ENCODE peak calls at places on chromosomes 5 and 9, in nine cellular contexts. B is right lobe of liver, R is BJ, C is uterus, I is A549, U is PC-3, N is foreskin fibroblast, E is upper lobe of right lung, P is epithelial cell of esophagus. H is an unnamed sample.

GRCh38 chr9:70817306-70817705 is 304.1 kb downstream of the TRPM3 start:
- DNase-seq in B (no peak), R (no peak), C (no peak), I (no peak), U (no peak), N (no peak), E (no peak), P (no peak), H (peak)

GRCh38 chr5:61587120-61587519 is 255.1 kb downstream of the ZSWIM6 start:
- DNase-seq in B (no peak), R (no peak), C (no peak), I (no peak), U (no peak), N (no peak), E (no peak), P (peak), H (no peak)

GRCh38 chr9:111034146-111034545 is 4.1 kb downstream of the LPAR1 start:
- DNase-seq in B (no peak), R (no peak), C (no peak), I (no peak), U (no peak), N (no peak), E (no peak), P (no peak), H (no peak)

GRCh38 chr5:4513381-4513780 is 626.7 kb upstream of the ADAMTS16 start:
- DNase-seq in B (no peak), R (no peak), C (no peak), I (no peak), U (peak), N (no peak), E (no peak), P (peak), H (no peak)

GRCh38 chr5:170628691-170629565 is 125.1 kb downstream of the KCNIP1 start:
- DNase-seq in B (no peak), R (no peak), C (no peak), I (no peak), U (no peak), N (no peak), E (no peak), P (no peak), H (no peak)

GRCh38 chr5:81349161-81349560 is 44.8 kb downstream of the ACOT12 start:
- DNase-seq in B (no peak), R (no peak), C (no peak), I (no peak), U (no peak), N (no peak), E (no peak), P (no peak), H (no peak)

GRCh38 chr5:159874308-159874707 is 42.0 kb upstream of the ADRA1B start:
- DNase-seq in B (no peak), R (no peak), C (no peak), I (peak), U (peak), N (peak), E (no peak), P (peak), H (no peak)

GRCh38 chr9:133694686-133695085 is 43.5 kb downstream of the SARDH start:
- DNase-seq in B (no peak), R (no peak), C (no peak), I (no peak), U (no peak), N (no peak), E (no peak), P (no peak), H (no peak)

GRCh38 chr9:111386386-111386785 is 56.4 kb upstream of the OR2K2 start:
- DNase-seq in B (no peak), R (no peak), C (no peak), I (no peak), U (peak), N (no peak), E (no peak), P (no peak), H (no peak)

GRCh38 chr5:179923422-179923821 is 15.7 kb upstream of the TBC1D9B start:
- DNase-seq in B (no peak), R (no peak), C (no peak), I (no peak), U (no peak), N (no peak), E (no peak), P (no peak), H (no peak)

GRCh38 chr5:135382131-135382530 is 16.9 kb downstream of the MACROH2A1 start:
- DNase-seq in B (no peak), R (no peak), C (no peak), I (no peak), U (no peak), N (no peak), E (no peak), P (no peak), H (no peak)

GRCh38 chr9:136773386-136774044 is 9.2 kb upstream of the LCN15 start:
- DNase-seq in B (no peak), R (no peak), C (no peak), I (peak), U (peak), N (no peak), E (peak), P (no peak), H (no peak)

GRCh38 chr9:96859461-96860198 is 5.3 kb upstream of the ZNF782 start:
- DNase-seq in B (no peak), R (no peak), C (no peak), I (no peak), U (peak), N (peak), E (no peak), P (peak), H (no peak)

GRCh38 chr9:20462410-20462809 is 159.9 kb downstream of the MLLT3 start:
- DNase-seq in B (no peak), R (no peak), C (no peak), I (no peak), U (no peak), N (no peak), E (no peak), P (no peak), H (no peak)

GRCh38 chr5:148730955-148731898 is 76.9 kb upstream of the HTR4 start:
- DNase-seq in B (peak), R (peak), C (peak), I (peak), U (peak), N (peak), E (no peak), P (peak), H (peak)

GRCh38 chr9:37295796-37296195 is 126.7 kb upstream of the GRHPR start:
- DNase-seq in B (no peak), R (no peak), C (no peak), I (peak), U (no peak), N (no peak), E (no peak), P (no peak), H (no peak)

GRCh38 chr5:134111741-134112647 is 2.5 kb upstream of the TCF7 start:
- DNase-seq in B (no peak), R (no peak), C (no peak), I (no peak), U (no peak), N (peak), E (no peak), P (peak), H (no peak)

GRCh38 chr5:72499090-72499489 is 8.1 kb downstream of the ZNF366 start:
- DNase-seq in B (no peak), R (no peak), C (no peak), I (no peak), U (no peak), N (no peak), E (no peak), P (no peak), H (no peak)

GRCh38 chr9:99185904-99186303 is 35.8 kb downstream of the ALG2 start:
- DNase-seq in B (no peak), R (no peak), C (no peak), I (no peak), U (no peak), N (no peak), E (no peak), P (no peak), H (no peak)

GRCh38 chr9:131276107-131276888 is at the start of gene FAM78A:
- DNase-seq in B (peak), R (no peak), C (no peak), I (no peak), U (no peak), N (peak), E (peak), P (no peak), H (no peak)

GRCh38 chr5:21646469-21646868 is 1206.7 kb downstream of the CDH12 start:
- DNase-seq in B (no peak), R (no peak), C (no peak), I (no peak), U (peak), N (no peak), E (no peak), P (peak), H (no peak)

GRCh38 chr5:174690256-174690655 is 34.1 kb upstream of the MSX2 start:
- DNase-seq in B (no peak), R (no peak), C (no peak), I (peak), U (peak), N (peak), E (no peak), P (no peak), H (no peak)

GRCh38 chr9:89606567-89607311 is 1.9 kb downstream of the GADD45G start:
- DNase-seq in B (peak), R (no peak), C (peak), I (no peak), U (peak), N (no peak), E (peak), P (no peak), H (no peak)

GRCh38 chr5:36422957-36423356 is 121.3 kb upstream of the RANBP3L start:
- DNase-seq in B (no peak), R (no peak), C (no peak), I (no peak), U (peak), N (no peak), E (no peak), P (peak), H (peak)

GRCh38 chr5:106254784-106255183 is 1416.0 kb downstream of the EFNA5 start:
- DNase-seq in B (no peak), R (no peak), C (no peak), I (no peak), U (no peak), N (no peak), E (no peak), P (no peak), H (no peak)

GRCh38 chr5:4250254-4250653 is 654.6 kb downstream of the IRX1 start:
- DNase-seq in B (no peak), R (no peak), C (no peak), I (no peak), U (no peak), N (no peak), E (no peak), P (peak), H (no peak)

GRCh38 chr9:124436320-124436719 is 13.9 kb upstream of the ADGRD2 start:
- DNase-seq in B (no peak), R (no peak), C (no peak), I (no peak), U (no peak), N (no peak), E (no peak), P (peak), H (no peak)
- H3K4me3 ChIP-seq in B (no peak), R (no peak), C (no peak), I (no peak), U (no peak), N (no peak), E (no peak), P (no peak), H (no peak)

GRCh38 chr9:68599826-68600225 is 59.1 kb upstream of the TMEM252 start:
- DNase-seq in B (no peak), R (no peak), C (no peak), I (no peak), U (no peak), N (no peak), E (no peak), P (no peak), H (no peak)

GRCh38 chr9:68595868-68596267 is 55.2 kb upstream of the TMEM252 start:
- DNase-seq in B (no peak), R (no peak), C (no peak), I (no peak), U (no peak), N (no peak), E (no peak), P (no peak), H (no peak)

GRCh38 chr9:68597362-68597997 is 56.8 kb upstream of the TMEM252 start:
- DNase-seq in B (no peak), R (no peak), C (no peak), I (no peak), U (no peak), N (no peak), E (no peak), P (no peak), H (no peak)
- TF ChIP-seq CTCF in B (no peak), R (no peak), C (no peak), I (no peak), U (no peak), N (no peak), E (no peak), P (no peak), H (no peak)

DNA sequence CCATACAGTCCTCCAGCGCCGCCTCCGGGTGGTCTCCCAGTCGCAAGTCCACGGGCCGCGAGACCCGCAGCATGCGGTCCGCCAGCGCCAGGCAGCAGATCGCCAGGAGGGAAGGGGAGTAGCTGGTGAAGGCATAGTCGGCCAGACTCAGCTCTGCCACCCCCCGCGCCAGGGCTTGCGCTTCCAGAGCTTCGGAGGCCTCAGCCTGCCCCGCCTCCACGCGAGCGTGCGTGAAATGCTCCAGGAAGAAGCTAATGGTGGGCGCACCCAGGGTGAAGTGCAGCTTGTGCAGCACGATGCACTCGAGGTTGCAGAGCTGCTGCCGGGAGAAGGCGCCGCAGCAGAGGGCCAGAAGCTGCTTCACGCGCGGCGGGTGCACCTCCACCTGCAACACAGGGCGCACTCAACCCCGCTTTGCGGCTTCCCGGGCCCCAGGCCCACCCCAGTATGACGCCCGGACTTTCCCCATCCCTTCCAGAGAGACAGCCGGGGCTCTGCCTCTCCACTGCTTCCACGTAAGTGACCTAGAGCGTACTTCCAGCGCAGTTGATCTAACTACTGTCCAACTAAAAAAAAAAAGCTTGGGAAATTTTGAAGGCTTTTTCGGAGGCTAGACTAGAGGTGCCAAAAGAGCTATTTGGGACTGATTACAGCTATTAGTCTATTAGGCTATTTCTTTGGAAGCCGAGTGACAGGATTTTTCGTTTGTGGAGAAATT is 1.8 kb downstream of the CCNO start:
- DNase-seq in B (no peak), R (no peak), C (no peak), I (no peak), U (no peak), N (no peak), E (no peak), P (peak), H (no peak)
- H3K4me3 ChIP-seq in B (peak), R (no peak), C (no peak), I (peak), U (peak), N (no peak), E (no peak), P (peak), H (peak)

DNA sequence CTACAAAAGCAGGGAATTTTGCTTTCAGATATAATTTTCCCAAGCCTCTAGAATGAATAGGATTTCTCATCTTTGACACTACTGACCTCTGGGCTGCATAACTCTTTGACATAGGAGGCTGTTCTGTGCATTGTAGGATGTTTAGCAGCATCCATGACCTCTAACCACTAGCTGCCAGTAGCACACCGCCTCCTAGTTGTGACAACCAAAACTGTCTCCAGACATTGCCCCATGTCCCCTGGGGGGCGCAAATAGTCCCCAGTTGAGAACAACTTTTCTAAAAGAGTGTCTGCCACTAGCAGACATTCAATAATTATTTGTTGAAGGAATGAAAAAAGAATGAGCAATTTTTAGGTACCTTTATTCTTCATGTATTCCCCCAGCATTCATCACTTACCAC is 51.8 kb downstream of the POU4F3 start:
- DNase-seq in B (no peak), R (no peak), C (no peak), I (no peak), U (peak), N (no peak), E (no peak), P (no peak), H (no peak)
- TF ChIP-seq CTCF in B (no peak), R (no peak), C (no peak), I (peak), U (peak), N (no peak), E (no peak), P (no peak), H (peak)

GRCh38 chr5:88686743-88687142 is 196.2 kb downstream of the MEF2C start:
- DNase-seq in B (no peak), R (no peak), C (no peak), I (no peak), U (no peak), N (no peak), E (no peak), P (no peak), H (no peak)

GRCh38 chr5:88682797-88683496 is 200.0 kb downstream of the MEF2C start:
- DNase-seq in B (no peak), R (no peak), C (no peak), I (no peak), U (no peak), N (no peak), E (no peak), P (no peak), H (no peak)

GRCh38 chr5:88683506-88684135 is 199.4 kb downstream of the MEF2C start:
- DNase-seq in B (no peak), R (no peak), C (no peak), I (peak), U (peak), N (no peak), E (no peak), P (no peak), H (no peak)

GRCh38 chr5:88686077-88686541 is 196.9 kb downstream of the MEF2C start:
- DNase-seq in B (no peak), R (no peak), C (no peak), I (no peak), U (no peak), N (no peak), E (no peak), P (no peak), H (no peak)

DNA sequence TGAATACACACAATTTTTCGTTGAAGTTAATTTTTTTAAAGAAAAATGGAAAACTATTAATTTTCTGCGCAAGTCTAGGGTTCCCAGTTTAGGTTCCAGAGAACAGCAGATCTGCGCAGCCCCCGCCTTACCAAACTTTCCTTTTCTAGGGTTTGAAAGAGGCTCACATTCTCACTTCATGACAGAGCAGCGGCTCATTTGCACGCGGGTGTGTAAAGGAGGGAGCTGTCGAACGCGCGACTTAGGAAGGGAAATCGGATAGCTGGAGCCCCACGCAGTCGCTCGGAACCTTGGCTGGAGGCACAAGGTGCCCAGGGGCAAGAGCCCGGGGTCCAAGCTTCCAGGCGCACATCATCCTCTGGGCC is 198.9 kb downstream of the MEF2C start:
- DNase-seq in B (no peak), R (no peak), C (no peak), I (no peak), U (no peak), N (no peak), E (no peak), P (no peak), H (no peak)
- H3K4me3 ChIP-seq in B (no peak), R (no peak), C (no peak), I (peak), U (no peak), N (no peak), E (no peak), P (no peak), H (no peak)

GRCh38 chr5:127299678-127300077 is 9.1 kb downstream of the MEGF10 start:
- DNase-seq in B (no peak), R (no peak), C (no peak), I (no peak), U (no peak), N (no peak), E (no peak), P (no peak), H (no peak)
- TF ChIP-seq CTCF in B (no peak), R (no peak), C (no peak), I (no peak), U (no peak), N (no peak), E (no peak), P (no peak), H (peak)

GRCh38 chr5:151141535-151141934 is 16.0 kb downstream of the ANXA6 start:
- DNase-seq in B (no peak), R (no peak), C (peak), I (no peak), U (no peak), N (no peak), E (no peak), P (peak), H (no peak)
- H3K4me3 ChIP-seq in B (no peak), R (no peak), C (no peak), I (no peak), U (no peak), N (no peak), E (no peak), P (no peak), H (no peak)

GRCh38 chr5:59173568-59173967 is 590.7 kb downstream of the RAB3C start:
- DNase-seq in B (no peak), R (no peak), C (no peak), I (no peak), U (no peak), N (peak), E (no peak), P (no peak), H (no peak)

GRCh38 chr5:59178071-59178470 is 595.2 kb downstream of the RAB3C start:
- DNase-seq in B (no peak), R (no peak), C (no peak), I (no peak), U (no peak), N (no peak), E (no peak), P (no peak), H (no peak)

GRCh38 chr5:59171131-59171530 is 588.3 kb downstream of the RAB3C start:
- DNase-seq in B (no peak), R (no peak), C (no peak), I (no peak), U (no peak), N (no peak), E (no peak), P (no peak), H (no peak)

GRCh38 chr5:59177644-59178043 is 594.8 kb downstream of the RAB3C start:
- DNase-seq in B (no peak), R (no peak), C (no peak), I (no peak), U (no peak), N (no peak), E (no peak), P (no peak), H (no peak)

GRCh38 chr5:59174248-59174844 is 591.5 kb downstream of the RAB3C start:
- DNase-seq in B (no peak), R (no peak), C (no peak), I (peak), U (peak), N (peak), E (no peak), P (peak), H (peak)
- TF ChIP-seq CTCF in B (peak), R (peak), C (peak), I (peak), U (peak), N (peak), E (peak), P (peak), H (peak)

H was measured in epithelial cell of proximal tubule.